ENCODE peak calls at places on chromosomes 13 and 19, in six cellular contexts. One of them, this sample, is unnamed.

GRCh38 chr19:34241513-34242337 is 12.6 kb upstream of the GARRE1 start:
- DNase-seq in uterus: no peak
- DNase-seq in GM23248: no peak
- DNase-seq in aorta: no peak
- DNase-seq in psoas muscle: no peak
- DNase-seq in cardiac muscle cell: peak; percentile 47
- DNase-seq in this sample: no peak

GRCh38 chr13:47310376-47310775 is 413.5 kb upstream of the HTR2A start:
- DNase-seq in GM23248: no peak
- DNase-seq in uterus: no peak
- DNase-seq in cardiac muscle cell: no peak
- DNase-seq in aorta: no peak
- DNase-seq in psoas muscle: no peak
- DNase-seq in this sample: no peak

GRCh38 chr13:22506286-22506685 is 674.5 kb upstream of the SGCG start:
- DNase-seq in GM23248: no peak
- DNase-seq in uterus: no peak
- DNase-seq in psoas muscle: no peak
- DNase-seq in cardiac muscle cell: peak; percentile 8
- DNase-seq in aorta: no peak
- DNase-seq in this sample: no peak

GRCh38 chr19:7916137-7916907 is 1.7 kb downstream of the TGFBR3L start:
- DNase-seq in GM23248: peak; percentile 78
- DNase-seq in aorta: peak; percentile 82
- DNase-seq in cardiac muscle cell: peak; percentile 34
- DNase-seq in uterus: no peak
- DNase-seq in psoas muscle: no peak
- DNase-seq in this sample: peak; percentile 71

GRCh38 chr19:15379996-15380647 is 535 bp upstream of the AKAP8 start:
- DNase-seq in uterus: peak; percentile 43
- DNase-seq in aorta: no peak
- DNase-seq in cardiac muscle cell: peak; percentile 69
- DNase-seq in GM23248: peak; percentile 63
- DNase-seq in psoas muscle: no peak
- DNase-seq in this sample: peak; percentile 75

GRCh38 chr13:75760182-75760981 is 124.3 kb downstream of the LMO7 start:
- DNase-seq in GM23248: peak; percentile 32
- DNase-seq in uterus: no peak
- DNase-seq in cardiac muscle cell: peak; percentile 40
- DNase-seq in aorta: no peak
- DNase-seq in psoas muscle: no peak
- DNase-seq in this sample: no peak

GRCh38 chr13:47396915-47397314 is 500.1 kb upstream of the HTR2A start:
- DNase-seq in uterus: no peak
- DNase-seq in GM23248: no peak
- DNase-seq in aorta: no peak
- DNase-seq in psoas muscle: no peak
- DNase-seq in cardiac muscle cell: no peak
- DNase-seq in this sample: no peak

GRCh38 chr13:85497652-85498051 is 301.6 kb downstream of the SLITRK6 start:
- DNase-seq in cardiac muscle cell: no peak
- DNase-seq in uterus: no peak
- DNase-seq in psoas muscle: no peak
- DNase-seq in aorta: no peak
- DNase-seq in GM23248: peak; percentile 8
- DNase-seq in this sample: no peak

GRCh38 chr13:37656247-37656940 is 57.8 kb upstream of the POSTN start:
- DNase-seq in aorta: no peak
- DNase-seq in cardiac muscle cell: no peak
- DNase-seq in psoas muscle: no peak
- DNase-seq in uterus: no peak
- DNase-seq in GM23248: peak; percentile 98
- DNase-seq in this sample: no peak

GRCh38 chr13:100108913-100109507 is 20.1 kb downstream of the PCCA start:
- DNase-seq in cardiac muscle cell: no peak
- DNase-seq in psoas muscle: no peak
- DNase-seq in aorta: no peak
- DNase-seq in GM23248: peak; percentile 46
- DNase-seq in uterus: no peak
- DNase-seq in this sample: no peak

GRCh38 chr13:80884031-80884785 is 543.3 kb upstream of the SPRY2 start:
- DNase-seq in uterus: no peak
- DNase-seq in GM23248: no peak
- DNase-seq in psoas muscle: no peak
- DNase-seq in aorta: no peak
- DNase-seq in cardiac muscle cell: peak; percentile 3
- DNase-seq in this sample: no peak

GRCh38 chr13:65966991-65967451 is 1263.1 kb downstream of the PCDH9 start:
- DNase-seq in psoas muscle: no peak
- DNase-seq in cardiac muscle cell: peak; percentile 5
- DNase-seq in uterus: no peak
- DNase-seq in aorta: no peak
- DNase-seq in GM23248: peak; percentile 29
- DNase-seq in this sample: no peak

GRCh38 chr19:49061000-49061399 is 3.5 kb upstream of the CGB7 start:
- DNase-seq in GM23248: no peak
- DNase-seq in cardiac muscle cell: no peak
- DNase-seq in psoas muscle: no peak
- DNase-seq in aorta: no peak
- DNase-seq in uterus: no peak
- DNase-seq in this sample: no peak

DNA sequence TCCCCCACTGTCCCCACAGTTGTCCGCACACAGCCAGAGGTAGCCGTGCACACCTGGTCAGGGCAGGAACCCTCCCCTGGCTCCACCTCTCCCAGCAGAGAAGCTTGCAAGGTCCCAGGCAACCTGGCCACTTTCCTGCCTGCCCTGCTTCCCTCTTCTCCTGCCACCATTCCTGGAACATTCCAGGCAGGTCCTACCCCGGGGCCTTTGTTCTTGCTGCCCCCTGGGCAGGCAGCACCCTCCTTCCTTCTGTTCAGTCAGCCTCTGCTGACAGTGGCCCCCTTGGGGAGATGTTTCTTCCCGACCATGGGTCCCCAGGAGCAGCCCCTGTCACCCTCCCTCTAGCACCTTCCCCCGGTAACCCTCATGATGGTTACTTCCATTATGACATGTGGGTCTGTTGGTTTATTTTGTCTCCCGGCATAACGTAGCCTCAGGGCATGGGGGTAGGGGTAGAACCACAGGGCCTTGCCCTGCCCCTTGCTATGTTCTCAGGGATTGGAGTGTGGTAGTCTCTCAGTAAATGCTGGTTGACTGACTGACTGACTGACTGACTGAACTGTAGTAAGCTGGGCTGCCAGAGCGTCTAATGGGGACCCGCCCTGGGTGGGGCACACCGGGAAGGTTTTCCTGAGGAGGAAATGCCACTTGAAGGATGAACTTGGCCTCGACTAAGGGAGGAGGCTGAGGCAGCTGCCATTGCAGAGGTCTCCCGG is 10.8 kb downstream of the PAK4 start:
- DNase-seq in cardiac muscle cell: no peak
- DNase-seq in uterus: no peak
- DNase-seq in psoas muscle: no peak
- DNase-seq in aorta: no peak
- DNase-seq in GM23248: no peak
- DNase-seq in this sample: no peak
- H3K27ac ChIP-seq in cardiac muscle cell: no peak overlapping the region
- H3K27ac ChIP-seq in uterus: peak overlapping the region; percentile 18
- H3K27ac ChIP-seq in psoas muscle: no peak overlapping the region
- H3K27ac ChIP-seq in aorta: no peak overlapping the region
- H3K27ac ChIP-seq in GM23248: no peak overlapping the region
- H3K27ac ChIP-seq in this sample: no peak overlapping the region

GRCh38 chr13:27905650-27906049 is 14.2 kb upstream of the PDX1 start:
- DNase-seq in cardiac muscle cell: no peak
- DNase-seq in aorta: no peak
- DNase-seq in psoas muscle: no peak
- DNase-seq in uterus: no peak
- DNase-seq in GM23248: no peak
- DNase-seq in this sample: no peak

GRCh38 chr13:27913116-27913515 is 6.7 kb upstream of the PDX1 start:
- DNase-seq in cardiac muscle cell: no peak
- DNase-seq in GM23248: no peak
- DNase-seq in psoas muscle: no peak
- DNase-seq in aorta: no peak
- DNase-seq in uterus: no peak
- DNase-seq in this sample: no peak

GRCh38 chr13:27907139-27907787 is 12.5 kb upstream of the PDX1 start:
- DNase-seq in GM23248: no peak
- DNase-seq in aorta: no peak
- DNase-seq in psoas muscle: no peak
- DNase-seq in uterus: no peak
- DNase-seq in cardiac muscle cell: no peak
- DNase-seq in this sample: no peak

GRCh38 chr13:27911499-27911898 is 8.3 kb upstream of the PDX1 start:
- DNase-seq in GM23248: no peak
- DNase-seq in cardiac muscle cell: no peak
- DNase-seq in uterus: no peak
- DNase-seq in psoas muscle: no peak
- DNase-seq in aorta: no peak
- DNase-seq in this sample: no peak

DNA sequence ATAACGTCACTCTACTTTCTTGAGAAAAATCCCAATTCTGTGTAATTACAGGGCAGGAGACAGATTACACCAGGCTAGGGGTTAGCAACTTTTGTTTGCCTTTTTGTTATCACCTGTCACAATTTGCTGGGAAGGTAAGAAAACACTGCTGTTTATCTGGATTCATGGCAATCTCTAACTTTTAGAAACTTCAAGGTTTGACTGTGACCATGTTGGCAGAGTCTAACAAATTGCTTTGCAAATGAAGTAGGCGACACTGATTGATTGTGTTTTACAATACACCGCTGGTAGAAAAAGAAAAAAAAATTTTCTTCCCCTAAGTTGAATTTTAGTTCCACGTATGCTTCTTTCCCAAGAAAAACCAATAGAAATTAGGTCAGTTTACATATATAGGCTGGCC is 10.4 kb upstream of the PDX1 start:
- DNase-seq in aorta: no peak
- DNase-seq in uterus: no peak
- DNase-seq in cardiac muscle cell: no peak
- DNase-seq in GM23248: no peak
- DNase-seq in psoas muscle: no peak
- DNase-seq in this sample: no peak
- H3K4me1 ChIP-seq in aorta: no peaks in the 10 kb centered on the region
- H3K4me1 ChIP-seq in uterus: no peaks in the 10 kb centered on the region
- H3K4me1 ChIP-seq in cardiac muscle cell: no peaks in the 10 kb centered on the region
- H3K4me1 ChIP-seq in GM23248: no peaks in the 10 kb centered on the region
- H3K4me1 ChIP-seq in psoas muscle: no peaks in the 10 kb centered on the region
- H3K4me1 ChIP-seq in this sample: no peaks in the 10 kb centered on the region

GRCh38 chr19:35644987-35645679 is 3.0 kb upstream of the COX6B1 start:
- DNase-seq in GM23248: peak; percentile 69
- DNase-seq in aorta: peak; percentile 96
- DNase-seq in psoas muscle: peak; percentile 88
- DNase-seq in uterus: peak; percentile 93
- DNase-seq in cardiac muscle cell: peak; percentile 85
- DNase-seq in this sample: peak; percentile 96
- H3K27ac ChIP-seq in GM23248: peak overlapping the region; percentile 25
- H3K27ac ChIP-seq in aorta: peak overlapping the region; percentile 49
- H3K27ac ChIP-seq in psoas muscle: peak overlapping the region; percentile 77
- H3K27ac ChIP-seq in uterus: peak overlapping the region; percentile 91
- H3K27ac ChIP-seq in cardiac muscle cell: peak overlapping the region; percentile 67
- H3K27ac ChIP-seq in this sample: peak overlapping the region; percentile 88

DNA sequence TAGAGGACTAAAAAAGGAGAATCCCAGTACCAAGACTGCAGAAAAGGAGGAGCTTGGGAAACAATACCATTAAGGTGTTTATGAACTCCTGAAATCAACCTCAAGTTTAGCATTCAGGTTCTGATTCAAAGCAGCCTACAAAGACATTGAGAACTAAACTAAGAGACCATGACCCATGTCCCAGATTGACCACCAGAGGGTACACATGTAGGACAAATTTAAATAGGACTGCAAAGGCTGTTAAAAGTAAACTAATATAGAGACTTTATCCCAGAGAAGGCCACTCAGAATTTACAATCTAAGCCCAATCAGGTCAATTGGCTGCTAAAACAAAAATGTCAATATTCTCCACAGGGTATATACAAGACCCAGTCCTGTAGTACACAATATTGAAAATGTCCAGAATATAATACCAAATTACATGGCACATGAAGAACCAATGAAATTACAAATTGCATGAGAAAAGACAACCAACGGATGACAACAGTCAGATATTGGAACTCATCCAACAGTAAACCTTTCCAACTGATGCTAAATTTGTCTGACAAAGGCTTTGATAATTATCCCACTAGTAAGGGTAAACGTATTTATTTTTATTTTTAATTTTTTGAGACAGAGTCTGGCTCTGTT is 682.4 kb downstream of the UQCRFS1 start:
- DNase-seq in psoas muscle: no peak
- DNase-seq in aorta: no peak
- DNase-seq in cardiac muscle cell: no peak
- DNase-seq in uterus: no peak
- DNase-seq in GM23248: no peak
- DNase-seq in this sample: no peak
- H3K4me1 ChIP-seq in psoas muscle: no peaks in the 10 kb centered on the region
- H3K4me1 ChIP-seq in aorta: no peaks in the 10 kb centered on the region
- H3K4me1 ChIP-seq in cardiac muscle cell: no peaks in the 10 kb centered on the region
- H3K4me1 ChIP-seq in uterus: no peaks in the 10 kb centered on the region
- H3K4me1 ChIP-seq in GM23248: no peaks in the 10 kb centered on the region
- H3K4me1 ChIP-seq in this sample: no peaks in the 10 kb centered on the region

GRCh38 chr13:28533441-28534166 is 38.7 kb upstream of the FLT1 start:
- DNase-seq in uterus: no peak
- DNase-seq in psoas muscle: no peak
- DNase-seq in cardiac muscle cell: no peak
- DNase-seq in aorta: no peak
- DNase-seq in GM23248: peak; percentile 24
- DNase-seq in this sample: no peak
- H3K27ac ChIP-seq in uterus: no peak overlapping the region
- H3K27ac ChIP-seq in psoas muscle: peak overlapping the region; percentile 61
- H3K27ac ChIP-seq in cardiac muscle cell: no peak overlapping the region
- H3K27ac ChIP-seq in aorta: no peak overlapping the region
- H3K27ac ChIP-seq in GM23248: no peak overlapping the region
- H3K27ac ChIP-seq in this sample: no peak overlapping the region

GRCh38 chr19:38690832-38691231 is 43.4 kb downstream of the ACTN4 start:
- DNase-seq in aorta: no peak
- DNase-seq in uterus: no peak
- DNase-seq in psoas muscle: no peak
- DNase-seq in cardiac muscle cell: no peak
- DNase-seq in GM23248: no peak
- DNase-seq in this sample: no peak
- H3K4me1 ChIP-seq in aorta: peaks cover 3% of the 10 kb centered on the region
- H3K4me1 ChIP-seq in uterus: peaks cover 19% of the 10 kb centered on the region
- H3K4me1 ChIP-seq in psoas muscle: peaks cover 76% of the 10 kb centered on the region
- H3K4me1 ChIP-seq in cardiac muscle cell: peaks cover 26% of the 10 kb centered on the region
- H3K4me1 ChIP-seq in GM23248: peaks cover 71% of the 10 kb centered on the region
- H3K4me1 ChIP-seq in this sample: peaks cover 42% of the 10 kb centered on the region

This sample was measured in right cardiac atrium.